ENCODE peak calls at places on chromosomes 3 and 15, in six cellular contexts. V is HEK293T, O is germinal center, H is heart right ventricle, S is adrenal gland, Q is putamen. T is an unnamed sample.

GRCh38 chr15:58536414-58536813 is 104.6 kb downstream of the LIPC start:
- DNase-seq in Q (no peak), H (no peak), V (no peak), S (no peak), O (no peak), T (no peak)

GRCh38 chr15:81284256-81285031 is 39.5 kb downstream of the STARD5 start:
- DNase-seq in H (no peak), V (no peak), Q (no peak), S (peak; percentile 23), O (no peak), T (no peak)

GRCh38 chr3:126208618-126209256 is 28.4 kb upstream of the ALDH1L1 start:
- DNase-seq in Q (peak; percentile 30), O (no peak), V (no peak), H (peak; percentile 81), S (peak; percentile 93), T (peak; percentile 96)

GRCh38 chr3:134978658-134979057 is 183.6 kb downstream of the EPHB1 start:
- DNase-seq in O (no peak), H (no peak), Q (no peak), S (no peak), V (no peak), T (no peak)

GRCh38 chr3:66037986-66038369 is 740 bp downstream of the MAGI1 start:
- DNase-seq in H (peak; percentile 36), Q (no peak), S (no peak), V (peak; percentile 20), O (peak; percentile 9), T (peak; percentile 26)

GRCh38 chr15:98719169-98719515 is 70.8 kb downstream of the IGF1R start:
- DNase-seq in H (no peak), Q (no peak), V (no peak), O (no peak), S (no peak), T (no peak)

GRCh38 chr3:40975711-40976121 is 223.6 kb upstream of the CTNNB1 start:
- DNase-seq in Q (no peak), S (no peak), H (no peak), O (no peak), V (no peak), T (no peak)

GRCh38 chr3:11434017-11434526 is 161.9 kb downstream of the ATG7 start:
- DNase-seq in V (no peak), O (no peak), H (peak; percentile 32), S (peak; percentile 68), Q (peak; percentile 73), T (peak; percentile 23)

GRCh38 chr3:122014741-122015140 is 7.3 kb downstream of the ILDR1 start:
- DNase-seq in O (peak; percentile 59), V (no peak), H (no peak), Q (no peak), S (no peak), T (no peak)